ENCODE peak calls at places on chromosomes 13 and 19, in five cellular contexts. Z is AG10803; J is skeletal muscle cell; O is stimulated activated naive CD8-positive, alpha-beta T cell treated with anti-CD3 and anti-CD28 coated beads, Interleukin-15, Interleukin-2, amounts not matched to agents 100 U/mL and 50 U/mL, for 24 hours; M is activated naive CD4-positive, alpha-beta T cell treated with anti-CD3 and anti-CD28 coated beads, Interleukin-2, amount 10 ng/mL, durations not matched to agents 7 days and 5 days. I is an unnamed sample.
A peak's percentile ranks its signal among the peaks of the same experiment; 100 is the strongest.

GRCh38 chr19:32858559-32858958 is 11.0 kb downstream of the SLC7A9 start:
- DNase-seq in Z (no peak), J (no peak), O (no peak), M (no peak), I (no peak)

GRCh38 chr13:98454389-98454881 is 122.5 kb downstream of the STK24 start:
- DNase-seq in Z (peak; percentile 97), J (peak; percentile 76), O (no peak), M (no peak), I (peak; percentile 77)

GRCh38 chr19:17948967-17949930 is 16.4 kb downstream of the CCDC124 start:
- DNase-seq in Z (no peak), J (no peak), O (peak; percentile 50), M (peak; percentile 45), I (no peak)

GRCh38 chr13:51541809-51542258 is 42.4 kb upstream of the WDFY2 start:
- DNase-seq in Z (no peak), J (no peak), O (no peak), M (no peak), I (no peak)

GRCh38 chr19:14370169-14370998 is 10.9 kb upstream of the ADGRE5 start:
- DNase-seq in Z (no peak), J (no peak), O (peak; percentile 65), M (peak; percentile 81), I (no peak)

GRCh38 chr13:54004026-54004699 is 975.5 kb downstream of the OLFM4 start:
- DNase-seq in Z (no peak), J (no peak), O (no peak), M (no peak), I (no peak)

GRCh38 chr13:72726721-72727416 is 560 bp downstream of the MZT1 start:
- DNase-seq in Z (peak; percentile 12), J (peak; percentile 1), O (peak; percentile 60), M (peak; percentile 75), I (no peak)

GRCh38 chr19:2952953-2953481 is 8.2 kb upstream of the ZNF77 start:
- DNase-seq in Z (peak; percentile 26), J (no peak), O (no peak), M (no peak), I (no peak)

GRCh38 chr19:16381756-16382401 is 57.3 kb downstream of the KLF2 start:
- DNase-seq in Z (peak; percentile 88), J (peak; percentile 40), O (no peak), M (no peak), I (no peak)

GRCh38 chr19:4506449-4507149 is 11.7 kb downstream of the PLIN4 start:
- DNase-seq in Z (peak; percentile 37), J (no peak), O (peak; percentile 30), M (no peak), I (no peak)

GRCh38 chr19:843180-843835 is 2.5 kb downstream of the PRTN3 start:
- DNase-seq in Z (no peak), J (no peak), O (no peak), M (no peak), I (no peak)

GRCh38 chr19:5480427-5480836 is 25.2 kb downstream of the ZNRF4 start:
- DNase-seq in Z (no peak), J (no peak), O (peak; percentile 51), M (peak; percentile 50), I (no peak)

GRCh38 chr13:94328336-94329041 is 151.0 kb downstream of the DCT start:
- DNase-seq in Z (no peak), J (no peak), O (no peak), M (no peak), I (no peak)